ENCODE peak calls at places on chromosomes 12 and 14, in six cellular contexts. I, E, Y, Z, S and M are unnamed samples.

GRCh38 chr14:41642402-41643195 is 35.9 kb downstream of the LRFN5 start:
- DNase-seq in Z (no peak), E (no peak), S (no peak), Y (no peak), I (no peak), M (no peak)

GRCh38 chr14:105146181-105146975 is 22.2 kb downstream of the JAG2 start:
- DNase-seq in Z (no peak), Y (peak), I (no peak), S (no peak), E (no peak), M (no peak)

GRCh38 chr12:47276253-47277070 is 196.7 kb upstream of the AMIGO2 start:
- DNase-seq in E (peak), Y (no peak), S (peak), Z (peak), I (no peak), M (peak)

GRCh38 chr14:73879027-73879426 is 7.6 kb upstream of the ZNF410 start:
- DNase-seq in E (no peak), S (peak), Z (peak), I (no peak), Y (no peak), M (peak)

GRCh38 chr12:117658226-117658625 is 296.8 kb upstream of the NOS1 start:
- DNase-seq in Y (no peak), S (no peak), E (no peak), Z (no peak), I (no peak), M (no peak)

GRCh38 chr12:102172436-102172835 is 25.2 kb downstream of the PMCH start:
- DNase-seq in E (no peak), Y (no peak), S (peak), Z (peak), I (no peak), M (peak)

GRCh38 chr14:20346713-20347112 is 3.3 kb downstream of the PARP2 start:
- DNase-seq in S (no peak), E (no peak), Y (no peak), I (no peak), Z (no peak), M (no peak)

GRCh38 chr14:71890541-71890940 is 41.7 kb upstream of the RGS6 start:
- DNase-seq in S (no peak), Y (no peak), Z (no peak), I (no peak), E (no peak), M (no peak)

GRCh38 chr14:32230181-32230580 is 27.1 kb upstream of the RNU6-8 start:
- DNase-seq in S (peak), I (no peak), E (no peak), Z (peak), Y (no peak), M (peak)

GRCh38 chr12:751192-751827 is 1.1 kb upstream of the WNK1 start:
- DNase-seq in S (peak), Y (peak), Z (peak), I (peak), E (peak), M (peak)